ENCODE peak calls at places on chromosomes 2 and 18, in six cellular contexts. W is brain microvascular endothelial cell, I is AG04450, K is left lung, G is fibroblast of lung, Q is prostate gland. P is an unnamed sample. For H3K27me3, the result is how much of the 10 kb centered on the place peaks cover.

GRCh38 chr2:9739508-9739907 is 103.8 kb upstream of the TAF1B start:
- DNase-seq in K (no peak), W (no peak), G (no peak), Q (no peak), I (no peak), P (peak)

GRCh38 chr2:233919938-233920337 is 2.8 kb downstream of the TRPM8 start:
- DNase-seq in G (peak), W (peak), K (no peak), I (no peak), Q (no peak), P (no peak)

GRCh38 chr2:209960676-209961630 is 41.5 kb upstream of the RPE start:
- DNase-seq in Q (peak), W (peak), K (peak), I (no peak), G (peak), P (no peak)

GRCh38 chr2:113858764-113859163 is 31.1 kb upstream of the ACTR3 start:
- DNase-seq in K (no peak), Q (no peak), G (peak), I (peak), W (peak), P (no peak)

GRCh38 chr2:220994841-220995240 is 577.3 kb downstream of the EPHA4 start:
- DNase-seq in W (no peak), G (no peak), I (no peak), Q (no peak), K (no peak), P (no peak)

GRCh38 chr2:94993176-94994062 is 32.1 kb upstream of the MAL start:
- DNase-seq in K (peak), I (no peak), W (no peak), G (no peak), Q (no peak), P (no peak)

GRCh38 chr2:25374411-25374810 is 32.7 kb upstream of the DNMT3A start:
- DNase-seq in K (no peak), I (no peak), Q (no peak), G (no peak), W (no peak), P (no peak)

GRCh38 chr2:118864207-118864606 is 16.8 kb upstream of the EN1 start:
- DNase-seq in Q (no peak), I (no peak), K (no peak), W (no peak), G (no peak), P (no peak)

GRCh38 chr2:42722328-42723190 is 41.4 kb downstream of the OXER1 start:
- DNase-seq in Q (no peak), W (peak), K (peak), G (peak), I (peak), P (peak)

GRCh38 chr18:26978812-26979341 is 113.4 kb upstream of the AQP4 start:
- DNase-seq in K (no peak), G (no peak), I (no peak), W (no peak), Q (no peak), P (no peak)

GRCh38 chr18:57918601-57919000 is 115.5 kb upstream of the ATP8B1 start:
- DNase-seq in I (no peak), Q (no peak), G (no peak), K (no peak), W (no peak), P (no peak)

GRCh38 chr18:48842259-48843061 is 108.3 kb downstream of the SMAD7 start:
- DNase-seq in I (no peak), W (peak), Q (no peak), K (peak), G (no peak), P (peak)
- H3K4me3 ChIP-seq in I (no peak), W (no peak), Q (no peak), K (no peak), G (no peak), P (no peak)

GRCh38 chr2:71419976-71420375 is 33.4 kb upstream of the DYSF start:
- DNase-seq in G (no peak), Q (no peak), I (no peak), K (no peak), W (no peak), P (no peak)
- H3K27me3 ChIP-seq in G (under half), Q (under half), I (under half), K (under half), W (under half), P (under half)

GRCh38 chr2:241904791-241905710 is 35.5 kb downstream of the RTP5 start:
- DNase-seq in G (no peak), K (no peak), Q (no peak), W (no peak), I (no peak), P (no peak)
- H3K27ac ChIP-seq in G (no peak), K (no peak), Q (no peak), W (no peak), I (no peak), P (no peak)

DNA sequence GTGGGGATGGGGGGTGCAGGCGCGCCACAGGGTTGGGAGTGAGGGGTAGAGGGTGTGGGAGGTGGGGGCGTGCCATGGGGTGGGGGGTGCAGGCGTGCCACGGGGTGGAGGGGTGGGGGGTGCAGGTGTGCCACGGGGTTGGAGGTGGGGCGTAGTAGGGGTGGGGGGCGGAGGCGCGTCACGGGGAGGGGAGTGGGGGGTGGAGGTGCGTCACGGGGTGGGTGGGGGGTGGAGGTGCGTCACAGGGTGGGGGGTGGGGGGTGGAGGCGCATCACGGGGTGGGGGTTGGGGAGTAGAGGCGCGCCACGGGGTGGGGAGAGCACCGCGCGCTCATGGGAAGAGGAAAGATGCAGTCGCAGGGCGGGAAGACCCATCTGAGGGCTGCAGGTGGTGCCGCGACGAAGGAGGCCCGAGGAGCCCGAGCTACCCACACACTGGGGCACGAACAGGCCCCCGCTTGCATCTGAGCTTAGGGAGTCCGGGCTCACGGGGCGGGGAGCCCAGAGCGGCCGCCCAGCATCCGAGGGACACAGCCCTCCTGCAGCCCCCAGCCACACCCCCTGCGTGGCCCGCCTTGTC is 37.5 kb downstream of the SNED1 start:
- DNase-seq in I (no peak), W (no peak), K (no peak), Q (no peak), G (no peak), P (no peak)
- H3K4me3 ChIP-seq in I (no peak), W (no peak), K (peak), Q (no peak), G (no peak), P (no peak)

GRCh38 chr2:33342171-33342570 is 134.3 kb upstream of the RASGRP3 start:
- DNase-seq in K (no peak), W (no peak), Q (no peak), I (no peak), G (no peak), P (no peak)
- H3K27me3 ChIP-seq in K (under half), W (under half), Q (under half), I (under half), G (under half), P (under half)

DNA sequence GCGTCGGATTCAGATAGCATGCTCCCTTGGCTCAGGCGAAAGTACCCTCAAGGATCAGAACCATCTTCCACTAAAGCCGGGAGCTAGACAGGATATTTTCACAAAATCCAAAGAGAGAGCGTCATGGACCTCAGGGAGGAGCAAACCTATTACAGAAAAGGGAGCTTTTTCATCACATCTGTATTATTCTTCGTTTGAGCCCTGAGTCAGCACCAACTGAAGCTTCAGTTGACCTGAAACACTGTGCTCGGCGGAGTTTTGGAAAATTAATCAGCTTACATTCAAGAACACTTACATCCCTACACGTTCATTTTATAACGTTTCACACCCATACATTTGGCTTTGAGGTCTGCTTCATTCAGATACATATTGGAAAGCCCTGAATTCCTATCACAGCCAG is 89.1 kb downstream of the CDC42EP3 start:
- DNase-seq in W (no peak), I (no peak), Q (no peak), K (no peak), G (no peak), P (no peak)
- H3K27ac ChIP-seq in W (peak), I (no peak), Q (peak), K (no peak), G (no peak), P (no peak)

DNA sequence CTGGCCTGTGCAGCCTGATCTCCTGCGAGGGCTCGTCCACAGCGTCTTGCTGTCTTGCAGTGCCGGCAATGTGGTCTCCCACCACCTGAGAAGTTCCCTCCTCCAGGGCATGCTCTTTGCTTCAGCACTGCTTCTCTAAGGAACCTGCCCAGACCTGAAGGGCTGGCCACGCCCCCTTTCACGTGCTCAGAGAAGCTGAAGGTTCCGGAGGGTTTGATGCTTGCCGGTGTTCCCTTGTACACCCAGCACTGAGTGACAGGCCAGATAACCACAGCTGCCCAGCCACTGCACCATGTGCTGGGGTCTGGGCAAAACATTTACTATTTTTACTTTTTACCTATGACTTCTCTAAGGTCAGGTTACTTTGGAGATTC is 1.7 kb upstream of the POLR2D start:
- DNase-seq in G (no peak), K (peak), Q (peak), W (no peak), I (no peak), P (no peak)
- H3K4me3 ChIP-seq in G (no peak), K (no peak), Q (no peak), W (no peak), I (no peak), P (no peak)

GRCh38 chr2:197949224-197949623 is 144.8 kb downstream of the PLCL1 start:
- DNase-seq in G (no peak), I (no peak), K (no peak), Q (no peak), W (no peak), P (no peak)

GRCh38 chr2:197950754-197951153 is 146.4 kb downstream of the PLCL1 start:
- DNase-seq in K (no peak), I (no peak), W (no peak), Q (no peak), G (no peak), P (no peak)

GRCh38 chr2:197947219-197947757 is 142.9 kb downstream of the PLCL1 start:
- DNase-seq in G (no peak), I (no peak), K (no peak), Q (no peak), W (no peak), P (no peak)

GRCh38 chr2:197954328-197954727 is 149.9 kb downstream of the PLCL1 start:
- DNase-seq in K (no peak), W (no peak), Q (no peak), I (no peak), G (no peak), P (no peak)

GRCh38 chr2:197952540-197953202 is 148.3 kb downstream of the PLCL1 start:
- DNase-seq in Q (no peak), I (no peak), W (peak), K (no peak), G (no peak), P (no peak)
- H3K27me3 ChIP-seq in Q (under half), I (under half), W (under half), K (under half), G (under half), P (under half)

DNA sequence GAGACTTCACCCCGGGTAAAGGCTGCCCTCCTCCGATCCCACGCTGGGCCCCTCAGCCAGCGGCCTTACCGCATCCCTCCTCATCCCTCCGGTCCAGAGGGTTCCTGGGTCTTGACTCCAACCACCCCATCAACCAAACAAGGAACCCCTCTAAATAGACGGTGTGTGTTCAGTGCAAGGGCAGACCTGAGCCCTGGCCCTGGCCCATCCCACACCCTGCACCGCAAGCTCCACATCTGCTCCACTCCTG is 1.8 kb downstream of the KIF1A start:
- DNase-seq in I (no peak), K (no peak), G (no peak), Q (no peak), W (no peak), P (no peak)
- H3K27ac ChIP-seq in I (no peak), K (no peak), G (no peak), Q (no peak), W (no peak), P (no peak)

P was measured in aorta.